ENCODE peak calls at places on chromosomes 1 and 21, in four cellular contexts. H, D, M and C are unnamed samples.

GRCh38 chr1:243686149-243686548 is 163.9 kb downstream of the AKT3 start:
- DNase-seq in H (no peak), M (no peak), D (no peak), C (no peak)

GRCh38 chr1:166902279-166902678 is 26.2 kb upstream of the TADA1 start:
- DNase-seq in H (no peak), M (peak; percentile 23), D (no peak), C (no peak)

GRCh38 chr1:172089768-172090510 is 248.6 kb downstream of the DNM3 start:
- DNase-seq in M (peak; percentile 66), H (peak; percentile 76), D (peak; percentile 14), C (peak; percentile 78)

GRCh38 chr1:236280438-236281285 is 1.1 kb downstream of the ERO1B start:
- DNase-seq in M (no peak), D (peak; percentile 14), H (no peak), C (peak; percentile 66)

GRCh38 chr1:201842472-201843020 is 13.6 kb downstream of the IPO9 start:
- DNase-seq in M (no peak), H (no peak), D (no peak), C (no peak)

GRCh38 chr21:32015740-32016139 is 142.9 kb downstream of the HUNK start:
- DNase-seq in D (no peak), M (no peak), H (no peak), C (no peak)

GRCh38 chr1:209837671-209838070 is 9.9 kb downstream of the UTP25 start:
- DNase-seq in M (no peak), D (no peak), H (no peak), C (no peak)

GRCh38 chr1:211633523-211633843 is 41.9 kb downstream of the NEK2 start:
- DNase-seq in M (no peak), H (peak; percentile 8), D (no peak), C (no peak)

GRCh38 chr21:30634906-30635305 is at the start of gene KRTAP20-2:
- DNase-seq in H (no peak), M (no peak), D (no peak), C (no peak)

GRCh38 chr1:8116892-8117262 is 90.8 kb upstream of the ERRFI1 start:
- DNase-seq in D (peak; percentile 75), H (peak; percentile 63), M (peak; percentile 91), C (peak; percentile 92)

GRCh38 chr1:11880181-11880575 is 21.4 kb upstream of the NPPB start:
- DNase-seq in H (no peak), D (no peak), M (no peak), C (no peak)

GRCh38 chr1:39082811-39083576 is 56.8 kb downstream of the NDUFS5 start:
- DNase-seq in D (no peak), H (no peak), M (no peak), C (no peak)

GRCh38 chr1:245888809-245889208 is 618.3 kb downstream of the SMYD3 start:
- DNase-seq in D (no peak), H (no peak), M (peak; percentile 74), C (no peak)

GRCh38 chr1:57424231-57425027 is 569 bp upstream of the DAB1 start:
- DNase-seq in M (peak; percentile 43), H (no peak), D (peak; percentile 28), C (no peak)

GRCh38 chr1:42928859-42929258 is 29.8 kb downstream of the SLC2A1 start:
- DNase-seq in D (no peak), M (no peak), H (no peak), C (no peak)

GRCh38 chr1:5713101-5713820 is 279.0 kb downstream of the NPHP4 start:
- DNase-seq in D (no peak), H (peak; percentile 23), M (no peak), C (peak; percentile 39)

GRCh38 chr1:43971336-43971980 is 1.6 kb downstream of the DPH2 start:
- DNase-seq in H (no peak), D (no peak), M (no peak), C (no peak)

GRCh38 chr1:43974443-43975248 is at the start of gene ATP6V0B:
- DNase-seq in D (peak; percentile 97), M (peak; percentile 96), H (peak; percentile 99), C (peak; percentile 98)

GRCh38 chr1:43975249-43975961 is 645 bp downstream of the ATP6V0B start:
- DNase-seq in H (peak; percentile 91), M (peak; percentile 30), D (peak; percentile 65), C (peak; percentile 85)

GRCh38 chr1:43976045-43976444 is 1.3 kb downstream of the ATP6V0B start:
- DNase-seq in H (no peak), M (no peak), D (no peak), C (no peak)

GRCh38 chr1:43973981-43974442 is 748 bp upstream of the ATP6V0B start:
- DNase-seq in H (no peak), D (no peak), M (no peak), C (no peak)
- H3K4me1 ChIP-seq in H (peaks cover 63% of the 10 kb centered on the region), D (peaks cover 20% of the 10 kb centered on the region), M (peaks cover 3% of the 10 kb centered on the region), C (peaks cover 42% of the 10 kb centered on the region)

GRCh38 chr1:53838654-53838974 is 518 bp upstream of the NDC1 start:
- DNase-seq in H (no peak), D (no peak), M (no peak), C (no peak)

GRCh38 chr1:53835491-53835890 is 2.6 kb downstream of the NDC1 start:
- DNase-seq in M (no peak), H (no peak), D (no peak), C (no peak)

GRCh38 chr1:53842347-53842746 is 4.3 kb upstream of the NDC1 start:
- DNase-seq in D (no peak), M (no peak), H (no peak), C (no peak)

GRCh38 chr1:53834776-53835175 is 3.3 kb downstream of the NDC1 start:
- DNase-seq in M (no peak), H (no peak), D (no peak), C (no peak)

DNA sequence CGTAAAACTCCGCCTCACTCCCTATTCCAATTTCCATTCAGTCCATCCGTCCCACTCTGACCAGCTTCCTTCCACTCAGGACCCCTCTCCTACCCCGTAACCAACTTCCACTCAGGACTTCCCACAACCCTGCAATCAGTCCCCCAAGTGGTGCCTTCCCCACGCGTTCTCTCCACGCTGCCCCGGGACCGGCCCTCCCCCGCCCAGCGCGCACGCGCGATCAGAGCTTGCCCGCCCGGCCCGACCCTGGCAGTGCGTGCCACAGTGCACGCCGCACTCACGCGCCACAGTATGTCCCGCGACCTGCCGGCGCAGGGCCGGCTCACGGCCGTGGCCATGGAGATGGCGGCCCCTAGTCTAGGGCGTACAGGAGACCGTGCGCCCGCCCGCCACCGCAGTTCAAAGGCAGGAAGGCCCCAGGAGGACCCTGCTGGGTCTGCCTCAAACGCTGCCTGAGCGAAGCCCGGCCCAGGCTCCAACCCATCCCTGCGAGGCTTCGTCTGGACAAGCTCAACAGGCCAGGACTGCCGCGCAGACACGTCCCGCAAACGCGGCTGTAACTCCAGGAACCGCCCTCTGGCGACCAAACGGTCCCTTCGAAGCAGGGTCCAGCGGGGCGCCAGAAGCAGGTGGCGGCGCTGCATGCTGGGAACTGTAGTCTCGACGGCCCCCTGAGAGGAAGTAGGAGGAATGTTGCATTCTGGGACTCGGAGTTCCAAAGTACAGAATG is at the start of gene NDC1:
- DNase-seq in D (peak; percentile 91), M (peak; percentile 97), H (peak; percentile 93), C (peak; percentile 93)
- H3K36me3 ChIP-seq in D (no peaks in the 10 kb centered on the region), M (no peaks in the 10 kb centered on the region), H (no peaks in the 10 kb centered on the region), C (no peaks in the 10 kb centered on the region)

GRCh38 chr1:222914861-222915632 is 100.2 kb downstream of the DISP1 start:
- DNase-seq in M (peak; percentile 88), H (no peak), D (no peak), C (no peak)

GRCh38 chr1:222909586-222909985 is 94.7 kb downstream of the DISP1 start:
- DNase-seq in H (no peak), D (peak; percentile 40), M (peak; percentile 80), C (no peak)

GRCh38 chr1:222911866-222912265 is 97.0 kb downstream of the DISP1 start:
- DNase-seq in D (no peak), H (no peak), M (no peak), C (no peak)

GRCh38 chr1:222910699-222911098 is 95.9 kb downstream of the DISP1 start:
- DNase-seq in H (no peak), M (peak; percentile 55), D (no peak), C (no peak)

DNA sequence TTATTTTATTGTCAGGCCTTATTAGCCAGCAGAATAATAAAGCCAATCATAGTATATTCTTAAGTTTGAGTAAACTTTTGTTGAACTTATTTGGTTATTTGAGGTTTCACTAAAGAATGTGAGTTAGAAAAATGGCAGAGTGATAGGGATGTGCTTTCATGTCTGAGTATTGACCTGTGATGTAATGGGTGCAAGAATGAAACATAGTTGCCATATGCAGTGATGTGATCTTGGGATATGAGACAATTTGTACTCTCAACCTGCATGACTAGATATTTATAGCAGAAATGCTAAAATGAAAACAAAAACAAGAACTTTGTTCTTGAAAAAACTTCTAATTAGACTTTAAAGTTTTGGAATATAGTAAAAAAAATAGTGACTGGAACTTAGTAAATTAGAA is 97.9 kb downstream of the DISP1 start:
- DNase-seq in D (no peak), M (no peak), H (no peak), C (no peak)
- H3K4me1 ChIP-seq in D (peaks cover 3% of the 10 kb centered on the region), M (no peaks in the 10 kb centered on the region), H (peaks cover 8% of the 10 kb centered on the region), C (peaks cover 12% of the 10 kb centered on the region)

GRCh38 chr1:155316922-155317321 is 3.8 kb upstream of the RUSC1 start:
- DNase-seq in D (no peak), M (no peak), H (no peak), C (no peak)
- H3K36me3 ChIP-seq in D (no peaks in the 10 kb centered on the region), M (peaks cover 17% of the 10 kb centered on the region), H (peaks cover 81% of the 10 kb centered on the region), C (no peaks in the 10 kb centered on the region)

GRCh38 chr1:228443395-228443794 is 26.7 kb upstream of the TRIM17 start:
- DNase-seq in D (no peak), H (no peak), M (no peak), C (no peak)

GRCh38 chr1:228446849-228447248 is 30.2 kb upstream of the TRIM17 start:
- DNase-seq in M (no peak), D (no peak), H (no peak), C (no peak)

GRCh38 chr1:228445524-228445866 is 28.8 kb upstream of the TRIM17 start:
- DNase-seq in M (no peak), D (no peak), H (no peak), C (no peak)

GRCh38 chr1:228448372-228448771 is 31.7 kb upstream of the TRIM17 start:
- DNase-seq in D (no peak), H (no peak), M (no peak), C (peak; percentile 1)

GRCh38 chr1:228445867-228446584 is 29.4 kb upstream of the TRIM17 start:
- DNase-seq in D (peak; percentile 24), M (peak; percentile 82), H (no peak), C (no peak)
- H3K4me1 ChIP-seq in D (no peaks in the 10 kb centered on the region), M (no peaks in the 10 kb centered on the region), H (peaks cover 14% of the 10 kb centered on the region), C (peaks cover 13% of the 10 kb centered on the region)

GRCh38 chr1:229603387-229604005 is 22.4 kb downstream of the TAF5L start:
- DNase-seq in M (no peak), D (no peak), H (no peak), C (no peak)

GRCh38 chr1:229608590-229608989 is 17.3 kb downstream of the TAF5L start:
- DNase-seq in M (no peak), H (no peak), D (no peak), C (no peak)

GRCh38 chr1:229607370-229607769 is 18.6 kb downstream of the TAF5L start:
- DNase-seq in H (no peak), D (no peak), M (no peak), C (no peak)
- H3K36me3 ChIP-seq in H (peaks cover 99% of the 10 kb centered on the region), D (peaks cover 36% of the 10 kb centered on the region), M (peaks cover 29% of the 10 kb centered on the region), C (no peaks in the 10 kb centered on the region)